ENCODE peak calls at places on chromosomes 7 and 10, in four cellular contexts. One of them, this sample, is unnamed.
A peak's percentile ranks its signal among the peaks of the same experiment; 100 is the strongest.

GRCh38 chr7:155191901-155192478 is 105.7 kb upstream of the INSIG1 start:
- DNase-seq in SK-N-SH: no peak
- DNase-seq in K562: no peak
- DNase-seq in HCT116: no peak
- DNase-seq in this sample: no peak

GRCh38 chr7:6623589-6624245 is 8.3 kb downstream of the ZNF853 start:
- DNase-seq in HCT116: no peak
- DNase-seq in K562: no peak
- DNase-seq in SK-N-SH: no peak
- DNase-seq in this sample: no peak

GRCh38 chr7:105745681-105746330 is 130.6 kb downstream of the ATXN7L1 start:
- DNase-seq in HCT116: no peak
- DNase-seq in K562: peak; percentile 21
- DNase-seq in SK-N-SH: no peak
- DNase-seq in this sample: no peak

GRCh38 chr7:105769951-105770628 is 106.3 kb downstream of the ATXN7L1 start:
- DNase-seq in HCT116: peak; percentile 61
- DNase-seq in K562: peak; percentile 16
- DNase-seq in SK-N-SH: peak; percentile 37
- DNase-seq in this sample: peak; percentile 16

GRCh38 chr7:5682889-5683670 is 98.4 kb downstream of the RNF216 start:
- DNase-seq in K562: no peak
- DNase-seq in SK-N-SH: no peak
- DNase-seq in HCT116: no peak
- DNase-seq in this sample: no peak

GRCh38 chr7:147759327-147759943 is 831.1 kb upstream of the C7orf33 start:
- DNase-seq in SK-N-SH: peak; percentile 16
- DNase-seq in K562: no peak
- DNase-seq in HCT116: no peak
- DNase-seq in this sample: no peak

GRCh38 chr10:4850400-4850799 is 24.4 kb downstream of the AKR1E2 start:
- DNase-seq in SK-N-SH: no peak
- DNase-seq in HCT116: no peak
- DNase-seq in K562: no peak
- DNase-seq in this sample: no peak

GRCh38 chr7:38070718-38071117 is 107.3 kb upstream of the STARD3NL start:
- DNase-seq in HCT116: peak; percentile 6
- DNase-seq in K562: peak; percentile 45
- DNase-seq in SK-N-SH: peak; percentile 73
- DNase-seq in this sample: no peak

GRCh38 chr7:35390146-35390545 is 136.2 kb upstream of the TBX20 start:
- DNase-seq in SK-N-SH: no peak
- DNase-seq in HCT116: no peak
- DNase-seq in K562: no peak
- DNase-seq in this sample: no peak

GRCh38 chr10:55628260-55628701 is 732.8 kb downstream of the ZWINT start:
- DNase-seq in SK-N-SH: peak; percentile 61
- DNase-seq in K562: no peak
- DNase-seq in HCT116: no peak
- DNase-seq in this sample: no peak

GRCh38 chr10:30368065-30368718 is 19.1 kb upstream of the MTPAP start:
- DNase-seq in HCT116: no peak
- DNase-seq in SK-N-SH: no peak
- DNase-seq in K562: no peak
- DNase-seq in this sample: no peak

GRCh38 chr10:70711911-70712310 is 39.6 kb downstream of the ADAMTS14 start:
- DNase-seq in HCT116: no peak
- DNase-seq in SK-N-SH: no peak
- DNase-seq in K562: no peak
- DNase-seq in this sample: no peak

GRCh38 chr7:105602325-105603305 is 21.3 kb upstream of the EFCAB10 start:
- DNase-seq in K562: no peak
- DNase-seq in SK-N-SH: no peak
- DNase-seq in HCT116: no peak
- DNase-seq in this sample: no peak

GRCh38 chr7:69190738-69191137 is 407.5 kb upstream of the AUTS2 start:
- DNase-seq in SK-N-SH: no peak
- DNase-seq in HCT116: no peak
- DNase-seq in K562: no peak
- DNase-seq in this sample: no peak

GRCh38 chr10:124512600-124512999 is 51.0 kb downstream of the LHPP start:
- DNase-seq in SK-N-SH: no peak
- DNase-seq in K562: no peak
- DNase-seq in HCT116: no peak
- DNase-seq in this sample: no peak

GRCh38 chr7:3087243-3087642 is 43.6 kb upstream of the CARD11 start:
- DNase-seq in HCT116: no peak
- DNase-seq in K562: no peak
- DNase-seq in SK-N-SH: no peak
- DNase-seq in this sample: no peak

GRCh38 chr10:131743190-131744151 is 157.3 kb upstream of the PPP2R2D start:
- DNase-seq in HCT116: no peak
- DNase-seq in SK-N-SH: peak; percentile 53
- DNase-seq in K562: no peak
- DNase-seq in this sample: no peak

GRCh38 chr10:48363617-48364355 is 57.3 kb downstream of the MAPK8 start:
- DNase-seq in K562: peak; percentile 88
- DNase-seq in HCT116: peak; percentile 43
- DNase-seq in SK-N-SH: peak; percentile 30
- DNase-seq in this sample: peak; percentile 90

GRCh38 chr10:28991326-28991725 is 297.5 kb upstream of the LYZL1 start:
- DNase-seq in SK-N-SH: no peak
- DNase-seq in HCT116: peak; percentile 76
- DNase-seq in K562: no peak
- DNase-seq in this sample: no peak

GRCh38 chr10:125772112-125772863 is 3.3 kb downstream of the MMP21 start:
- DNase-seq in SK-N-SH: no peak
- DNase-seq in HCT116: no peak
- DNase-seq in K562: no peak
- DNase-seq in this sample: no peak

GRCh38 chr7:41869596-41869995 is 166.7 kb upstream of the INHBA start:
- DNase-seq in SK-N-SH: no peak
- DNase-seq in K562: no peak
- DNase-seq in HCT116: no peak
- DNase-seq in this sample: no peak

GRCh38 chr10:48451969-48452878 is 145.7 kb downstream of the MAPK8 start:
- DNase-seq in SK-N-SH: no peak
- DNase-seq in K562: no peak
- DNase-seq in HCT116: no peak
- DNase-seq in this sample: no peak

GRCh38 chr7:38756521-38756920 is 125.3 kb upstream of the AMPH start:
- DNase-seq in HCT116: no peak
- DNase-seq in K562: no peak
- DNase-seq in SK-N-SH: no peak
- DNase-seq in this sample: peak; percentile 12

GRCh38 chr10:70312972-70313371 is 29.2 kb upstream of the NPFFR1 start:
- DNase-seq in K562: no peak
- DNase-seq in HCT116: no peak
- DNase-seq in SK-N-SH: no peak
- DNase-seq in this sample: no peak

GRCh38 chr7:22255342-22255741 is 101.6 kb downstream of the RAPGEF5 start:
- DNase-seq in SK-N-SH: no peak
- DNase-seq in HCT116: no peak
- DNase-seq in K562: no peak
- DNase-seq in this sample: no peak

GRCh38 chr7:26013551-26014083 is 138.4 kb upstream of the NFE2L3 start:
- DNase-seq in K562: no peak
- DNase-seq in SK-N-SH: peak; percentile 22
- DNase-seq in HCT116: no peak
- DNase-seq in this sample: no peak

GRCh38 chr7:127850195-127850594 is 181.0 kb downstream of the LRRC4 start:
- DNase-seq in HCT116: no peak
- DNase-seq in K562: no peak
- DNase-seq in SK-N-SH: no peak
- DNase-seq in this sample: no peak

GRCh38 chr7:264541-265191 is 25.3 kb upstream of the FOXL3 start:
- DNase-seq in K562: no peak
- DNase-seq in SK-N-SH: no peak
- DNase-seq in HCT116: no peak
- DNase-seq in this sample: no peak

GRCh38 chr10:99850041-99850766 is 67.8 kb downstream of the ABCC2 start:
- DNase-seq in K562: no peak
- DNase-seq in SK-N-SH: no peak
- DNase-seq in HCT116: no peak
- DNase-seq in this sample: no peak

GRCh38 chr10:126659750-126660149 is 10.7 kb downstream of the C10orf90 start:
- DNase-seq in K562: no peak
- DNase-seq in HCT116: no peak
- DNase-seq in SK-N-SH: no peak
- DNase-seq in this sample: no peak

GRCh38 chr10:123154943-123155505 is 822 bp downstream of the BUB3 start:
- DNase-seq in K562: peak; percentile 60
- DNase-seq in HCT116: peak; percentile 31
- DNase-seq in SK-N-SH: no peak
- DNase-seq in this sample: no peak

GRCh38 chr7:15607541-15608210 is 45.9 kb upstream of the AGMO start:
- DNase-seq in SK-N-SH: no peak
- DNase-seq in K562: peak; percentile 14
- DNase-seq in HCT116: no peak
- DNase-seq in this sample: no peak

GRCh38 chr10:5943536-5943935 is 33.8 kb downstream of the IL15RA start:
- DNase-seq in SK-N-SH: no peak
- DNase-seq in K562: no peak
- DNase-seq in HCT116: no peak
- DNase-seq in this sample: peak; percentile 58

DNA sequence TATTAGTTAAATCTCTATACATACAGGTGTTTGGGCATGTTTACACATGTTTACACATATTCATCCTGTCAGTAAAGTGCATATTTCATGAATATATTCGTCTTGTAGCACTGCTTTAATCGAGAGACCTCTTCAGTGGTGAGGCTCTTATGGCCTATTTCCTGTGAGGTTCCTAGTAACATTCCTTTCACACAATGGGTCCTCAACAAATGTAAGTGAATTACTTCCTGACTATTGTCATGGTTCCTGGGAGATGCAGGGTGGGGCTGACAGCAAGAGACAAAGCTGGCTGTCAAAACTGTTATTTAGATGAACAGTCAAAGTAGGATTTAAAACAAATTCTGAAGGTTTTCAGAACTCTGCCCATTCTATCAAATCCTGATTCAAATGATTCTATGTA is 12.4 kb upstream of the SEMA3A start:
- DNase-seq in HCT116: no peak
- DNase-seq in K562: no peak
- DNase-seq in SK-N-SH: no peak
- DNase-seq in this sample: no peak
- TF ChIP-seq POLR2AphosphoS5 in HCT116: no peak
- TF ChIP-seq POLR2AphosphoS5 in K562: no peak
- TF ChIP-seq POLR2AphosphoS5 in SK-N-SH: no peak
- TF ChIP-seq POLR2AphosphoS5 in this sample: no peak

GRCh38 chr10:104317195-104318095 is 20.8 kb downstream of the ITPRIP start:
- DNase-seq in HCT116: no peak
- DNase-seq in SK-N-SH: no peak
- DNase-seq in K562: no peak
- DNase-seq in this sample: no peak
- H3K4me2 ChIP-seq in HCT116: peak overlapping the region; percentile 13
- H3K4me2 ChIP-seq in SK-N-SH: peak overlapping the region; percentile 13
- H3K4me2 ChIP-seq in K562: no peak overlapping the region
- H3K4me2 ChIP-seq in this sample: no peak overlapping the region

DNA sequence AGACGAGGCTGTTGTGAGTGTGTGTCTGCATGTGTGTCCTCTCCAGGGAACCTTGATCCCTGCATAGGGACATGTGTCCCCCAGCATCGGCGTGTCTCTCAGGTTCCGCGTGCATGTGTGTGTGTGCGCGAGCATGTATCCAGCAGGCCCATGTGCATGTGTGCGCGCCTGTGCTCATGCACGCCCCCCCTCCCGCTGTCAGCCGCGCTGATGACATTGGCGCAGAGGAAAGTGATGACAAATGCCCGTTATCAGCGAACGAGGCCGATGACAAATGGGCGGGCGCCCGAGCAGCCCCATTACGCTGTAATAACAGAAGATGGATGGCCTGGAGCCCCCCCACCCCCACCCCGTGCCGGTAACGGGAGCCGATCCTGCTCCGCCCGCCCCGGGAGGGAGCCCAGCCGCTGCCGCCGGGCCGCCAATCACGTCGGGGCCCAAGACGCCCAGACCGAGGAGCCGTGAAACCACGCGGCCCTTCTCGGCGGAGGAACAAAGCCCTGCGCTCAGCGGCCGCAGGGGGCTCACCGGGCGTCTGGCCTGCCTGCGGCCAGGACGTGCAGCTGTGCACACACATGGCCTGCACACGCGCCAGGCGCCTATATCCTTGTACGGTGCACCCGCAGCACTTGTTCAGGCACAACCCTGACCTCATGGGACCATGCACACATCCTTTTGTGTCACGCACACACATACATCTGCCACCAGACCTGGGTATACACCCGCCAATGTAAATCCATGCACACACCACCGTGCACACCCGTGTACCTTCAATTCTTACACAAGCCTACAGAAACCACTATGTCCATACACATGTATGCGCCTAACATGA is 21.5 kb downstream of the POLL start:
- DNase-seq in SK-N-SH: peak; percentile 84
- DNase-seq in HCT116: no peak
- DNase-seq in K562: peak; percentile 72
- DNase-seq in this sample: peak; percentile 14
- TF ChIP-seq POLR2AphosphoS5 in SK-N-SH: no peak
- TF ChIP-seq POLR2AphosphoS5 in HCT116: no peak
- TF ChIP-seq POLR2AphosphoS5 in K562: no peak
- TF ChIP-seq POLR2AphosphoS5 in this sample: no peak

DNA sequence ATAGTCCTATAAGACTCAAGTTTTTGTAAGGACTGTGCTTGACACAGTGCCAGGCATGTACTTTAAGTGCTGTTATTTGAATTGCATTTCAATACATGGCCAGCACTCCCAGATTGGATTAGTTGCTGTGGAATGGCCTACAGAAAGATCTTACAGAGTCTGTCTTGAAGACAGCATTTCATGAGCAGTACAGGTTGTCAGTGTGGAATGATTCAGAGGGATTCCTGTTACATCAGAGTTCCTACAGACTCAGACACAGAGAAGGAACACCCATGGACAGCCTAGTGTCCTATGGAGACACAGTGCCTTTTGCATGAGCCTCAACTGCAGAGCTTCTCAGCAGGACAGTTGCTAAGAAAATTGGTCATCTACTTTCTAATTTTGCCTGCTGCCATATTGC is 238.1 kb upstream of the BMPER start:
- DNase-seq in K562: no peak
- DNase-seq in HCT116: no peak
- DNase-seq in SK-N-SH: no peak
- DNase-seq in this sample: peak; percentile 22
- H3K4me2 ChIP-seq in K562: no peak overlapping the region
- H3K4me2 ChIP-seq in HCT116: no peak overlapping the region
- H3K4me2 ChIP-seq in SK-N-SH: no peak overlapping the region
- H3K4me2 ChIP-seq in this sample: no peak overlapping the region

GRCh38 chr10:103598654-103599115 is 105.2 kb downstream of the NEURL1 start:
- DNase-seq in SK-N-SH: peak; percentile 88
- DNase-seq in HCT116: peak; percentile 66
- DNase-seq in K562: peak; percentile 70
- DNase-seq in this sample: peak; percentile 70
- TF ChIP-seq POLR2AphosphoS5 in SK-N-SH: no peak
- TF ChIP-seq POLR2AphosphoS5 in HCT116: no peak
- TF ChIP-seq POLR2AphosphoS5 in K562: no peak
- TF ChIP-seq POLR2AphosphoS5 in this sample: no peak

GRCh38 chr10:33271969-33272583 is 62.4 kb downstream of the NRP1 start:
- DNase-seq in SK-N-SH: peak; percentile 33
- DNase-seq in HCT116: no peak
- DNase-seq in K562: no peak
- DNase-seq in this sample: no peak
- H3K4me2 ChIP-seq in SK-N-SH: peak overlapping the region; percentile 56
- H3K4me2 ChIP-seq in HCT116: no peak overlapping the region
- H3K4me2 ChIP-seq in K562: no peak overlapping the region
- H3K4me2 ChIP-seq in this sample: no peak overlapping the region

GRCh38 chr10:58577394-58577793 is 64.7 kb downstream of the BICC1 start:
- DNase-seq in HCT116: no peak
- DNase-seq in K562: no peak
- DNase-seq in SK-N-SH: no peak
- DNase-seq in this sample: no peak
- TF ChIP-seq POLR2AphosphoS5 in HCT116: no peak
- TF ChIP-seq POLR2AphosphoS5 in K562: no peak
- TF ChIP-seq POLR2AphosphoS5 in SK-N-SH: no peak
- TF ChIP-seq POLR2AphosphoS5 in this sample: no peak